ENCODE peak calls at places on chromosomes 1 and 21, in eight cellular contexts. Z is midbrain; M is Right ventricle myocardium inferior; W is endodermal cell; X is T-helper 2 cell; T is AG04450; B is cardiac fibroblast; C is stimulated activated naive B cell treated with anti-CD40 and anti-IgM and Interleukin-4, amounts not matched to agents 10 μg/mL and 1 μg/mL and 100 μg/mL, for 72 hours. I is an unnamed sample.

GRCh38 chr1:85228952-85229351 is 28.1 kb upstream of the SYDE2 start:
- DNase-seq in X (no peak), T (no peak), C (no peak), M (no peak), B (no peak), W (no peak), Z (no peak), I (no peak)

GRCh38 chr1:167518331-167518700 is at the start of gene CD247:
- DNase-seq in M (no peak), C (no peak), Z (no peak), X (peak), W (no peak), B (no peak), T (no peak), I (no peak)

GRCh38 chr1:3618904-3619671 is 5.7 kb upstream of the TPRG1L start:
- DNase-seq in M (no peak), X (peak), T (peak), W (peak), Z (peak), B (peak), C (peak), I (peak)

GRCh38 chr1:36251794-36252481 is 27.7 kb downstream of the THRAP3 start:
- DNase-seq in C (no peak), B (peak), Z (no peak), X (no peak), W (no peak), M (no peak), T (no peak), I (no peak)

GRCh38 chr1:232009741-232010140 is 383.2 kb downstream of the DISC1 start:
- DNase-seq in M (no peak), W (no peak), T (no peak), Z (no peak), X (no peak), B (no peak), C (no peak), I (no peak)

GRCh38 chr1:156103521-156103947 is 11.0 kb upstream of the LMNA start:
- DNase-seq in Z (no peak), B (peak), W (peak), M (no peak), T (no peak), X (no peak), C (no peak), I (no peak)

GRCh38 chr1:59410457-59410856 is 113.6 kb downstream of the FGGY start:
- DNase-seq in Z (no peak), X (no peak), C (no peak), B (no peak), T (no peak), W (no peak), M (no peak), I (no peak)

GRCh38 chr21:43340491-43341348 is 86.2 kb downstream of the SIK1 start:
- DNase-seq in B (peak), M (no peak), X (no peak), C (no peak), T (peak), Z (no peak), W (peak), I (peak)

GRCh38 chr1:21326861-21327344 is 36.6 kb upstream of the ECE1 start:
- DNase-seq in W (no peak), T (no peak), Z (no peak), M (peak), C (no peak), B (no peak), X (no peak), I (no peak)

GRCh38 chr1:46451948-46452930 is 37.4 kb upstream of the DMBX1 start:
- DNase-seq in W (no peak), B (no peak), T (no peak), C (no peak), Z (no peak), M (peak), X (no peak), I (no peak)

GRCh38 chr1:54132485-54132884 is 20.3 kb downstream of the CDCP2 start:
- DNase-seq in W (no peak), M (no peak), C (no peak), T (no peak), Z (no peak), X (no peak), B (no peak), I (no peak)

GRCh38 chr1:92087542-92087941 is 7.4 kb downstream of the BTBD8 start:
- DNase-seq in W (no peak), B (peak), M (no peak), Z (no peak), C (no peak), T (no peak), X (no peak), I (no peak)

GRCh38 chr1:11757047-11757446 is 4.9 kb upstream of the C1orf167 start:
- DNase-seq in B (no peak), T (no peak), Z (no peak), X (no peak), C (no peak), W (no peak), M (no peak), I (no peak)

GRCh38 chr1:3597599-3597964 is 13.7 kb downstream of the MEGF6 start:
- DNase-seq in X (no peak), M (no peak), B (no peak), T (no peak), Z (no peak), C (no peak), W (no peak), I (no peak)

GRCh38 chr1:232769718-232770117 is 35.5 kb upstream of the MAP10 start:
- DNase-seq in T (no peak), M (no peak), Z (no peak), X (no peak), C (no peak), B (no peak), W (no peak), I (no peak)

GRCh38 chr1:46535063-46535462 is 16.4 kb downstream of the KNCN start:
- DNase-seq in B (peak), W (peak), C (no peak), X (no peak), Z (no peak), T (no peak), M (peak), I (no peak)

GRCh38 chr21:41659791-41660560 is 106.9 kb downstream of the RIPK4 start:
- DNase-seq in B (peak), M (no peak), X (no peak), T (no peak), Z (no peak), W (no peak), C (no peak), I (no peak)

GRCh38 chr1:110281363-110282290 is 57.5 kb upstream of the RBM15 start:
- DNase-seq in T (no peak), W (no peak), B (no peak), C (no peak), X (no peak), Z (no peak), M (no peak), I (no peak)

GRCh38 chr1:29156543-29157268 is 25.0 kb downstream of the SRSF4 start:
- DNase-seq in B (peak), C (no peak), Z (no peak), T (no peak), W (no peak), M (no peak), X (no peak), I (no peak)

GRCh38 chr1:42973304-42973703 is 14.6 kb upstream of the SLC2A1 start:
- DNase-seq in T (no peak), X (no peak), W (no peak), Z (no peak), M (no peak), B (peak), C (no peak), I (no peak)

GRCh38 chr1:95957748-95958147 is 723.7 kb downstream of the RWDD3 start:
- DNase-seq in W (no peak), Z (no peak), X (no peak), B (no peak), T (no peak), C (no peak), M (no peak), I (no peak)

GRCh38 chr1:64539279-64539678 is 69.3 kb downstream of the CACHD1 start:
- DNase-seq in T (no peak), X (no peak), W (no peak), B (no peak), M (no peak), Z (no peak), C (no peak), I (no peak)

GRCh38 chr1:204130178-204130577 is 21.7 kb downstream of the ETNK2 start:
- DNase-seq in X (no peak), Z (no peak), M (no peak), W (no peak), B (no peak), C (no peak), T (no peak), I (no peak)

GRCh38 chr1:84598846-84599741 is 24.9 kb upstream of the CTBS start:
- DNase-seq in Z (no peak), W (no peak), B (peak), M (no peak), T (no peak), C (no peak), X (no peak), I (peak)

GRCh38 chr1:12078938-12079861 is 16.1 kb downstream of the TNFRSF8 start:
- DNase-seq in B (peak), C (peak), T (peak), X (no peak), Z (no peak), W (peak), M (no peak), I (peak)

GRCh38 chr1:202113690-202114300 is 8.9 kb upstream of the GPR37L1 start:
- DNase-seq in M (no peak), B (no peak), Z (no peak), W (no peak), T (no peak), X (no peak), C (no peak), I (no peak)

GRCh38 chr1:223143760-223144248 is 756 bp upstream of the TLR5 start:
- DNase-seq in T (no peak), M (no peak), X (no peak), C (no peak), Z (no peak), W (no peak), B (no peak), I (no peak)

GRCh38 chr1:34929853-34930701 is 627 bp upstream of the DLGAP3 start:
- DNase-seq in T (no peak), B (no peak), C (no peak), X (no peak), M (no peak), Z (no peak), W (peak), I (no peak)

GRCh38 chr1:195530961-195531360 is 1077.3 kb downstream of the KCNT2 start:
- DNase-seq in C (no peak), W (no peak), M (no peak), T (no peak), B (no peak), X (no peak), Z (no peak), I (no peak)

GRCh38 chr1:59564192-59564891 is 250.4 kb upstream of the HOOK1 start:
- DNase-seq in T (no peak), Z (no peak), M (no peak), C (no peak), W (no peak), X (no peak), B (no peak), I (no peak)

GRCh38 chr1:159168043-159168442 is 3.4 kb upstream of the CADM3 start:
- DNase-seq in C (no peak), B (no peak), Z (no peak), T (no peak), X (no peak), W (no peak), M (no peak), I (no peak)

I was measured in HTR-8/SVneo.